ENCODE peak calls at places on chromosomes 4 and X, in four cellular contexts. X is H1, R is GM12878, C is HepG2. B is an unnamed sample.

GRCh38 chr4:38034986-38035882 is 75.0 kb downstream of the PTTG2 start:
- DNase-seq in X (no peak), R (no peak), C (peak), B (peak)

GRCh38 chrX:16075087-16075486 is 48.3 kb upstream of the GRPR start:
- DNase-seq in X (no peak), R (no peak), C (no peak), B (no peak)

GRCh38 chr4:12439633-12440305 is 1011.1 kb upstream of the HS3ST1 start:
- DNase-seq in X (no peak), R (no peak), C (no peak), B (no peak)

GRCh38 chrX:85001344-85001743 is 2.3 kb upstream of the APOOL start:
- DNase-seq in X (no peak), R (no peak), C (no peak), B (no peak)

GRCh38 chr4:64890131-64890710 is 481.0 kb upstream of the TECRL start:
- DNase-seq in X (no peak), R (no peak), C (no peak), B (no peak)

GRCh38 chr4:126465341-126465740 is 1150.6 kb downstream of the FAT4 start:
- DNase-seq in X (no peak), R (no peak), C (no peak), B (no peak)

GRCh38 chrX:129531132-129531531 is 7.8 kb upstream of the SMARCA1 start:
- DNase-seq in X (no peak), R (no peak), C (no peak), B (no peak)

GRCh38 chr4:180641495-180641894 is 1601.7 kb upstream of the TENM3 start:
- DNase-seq in X (no peak), R (no peak), C (no peak), B (no peak)

GRCh38 chr4:157521916-157522315 is 301.4 kb downstream of the GRIA2 start:
- DNase-seq in X (no peak), R (no peak), C (no peak), B (no peak)

GRCh38 chr4:176794651-176795050 is 1.9 kb upstream of the VEGFC start:
- DNase-seq in X (no peak), R (no peak), C (no peak), B (no peak)

GRCh38 chr4:159413252-159413941 is 310.5 kb downstream of the RAPGEF2 start:
- DNase-seq in X (no peak), R (no peak), C (no peak), B (no peak)

GRCh38 chr4:164012396-164013027 is 518.0 kb downstream of the TMA16 start:
- DNase-seq in X (peak), R (no peak), C (peak), B (peak)

GRCh38 chr4:10013722-10014121 is 7.6 kb downstream of the SLC2A9 start:
- DNase-seq in X (peak), R (no peak), C (no peak), B (peak)

GRCh38 chr4:73528171-73528570 is 46.6 kb downstream of the AFM start:
- DNase-seq in X (no peak), R (no peak), C (no peak), B (no peak)

GRCh38 chr4:168797176-168797575 is 212.9 kb downstream of the CBR4 start:
- DNase-seq in X (no peak), R (no peak), C (peak), B (no peak)

GRCh38 chr4:178255172-178255571 is 812.9 kb upstream of the AGA start:
- DNase-seq in X (no peak), R (no peak), C (no peak), B (no peak)

GRCh38 chr4:72312032-72312650 is 256.9 kb downstream of the ADAMTS3 start:
- DNase-seq in X (no peak), R (no peak), C (peak), B (peak)

GRCh38 chrX:38847206-38847902 is 46.1 kb downstream of the MID1IP1 start:
- DNase-seq in X (no peak), R (no peak), C (no peak), B (no peak)

GRCh38 chr4:110666030-110666429 is 43.2 kb upstream of the PITX2 start:
- DNase-seq in X (no peak), R (no peak), C (no peak), B (no peak)

GRCh38 chr4:141020801-141021261 is 112.4 kb downstream of the RNF150 start:
- DNase-seq in X (no peak), R (no peak), C (no peak), B (no peak)

GRCh38 chrX:10579018-10579752 is 41.2 kb downstream of the MID1 start:
- DNase-seq in X (no peak), R (no peak), C (peak), B (no peak)

GRCh38 chr4:32689520-32689919 is 1969.4 kb downstream of the PCDH7 start:
- DNase-seq in X (no peak), R (no peak), C (no peak), B (no peak)

GRCh38 chr4:16118090-16118489 is 34.3 kb upstream of the PROM1 start:
- DNase-seq in X (no peak), R (no peak), C (no peak), B (no peak)

GRCh38 chrX:102339312-102340298 is 92.6 kb downstream of the NXF2 start:
- DNase-seq in X (no peak), R (no peak), C (no peak), B (no peak)

GRCh38 chr4:8731364-8731763 is 138.8 kb downstream of the CPZ start:
- DNase-seq in X (no peak), R (no peak), C (no peak), B (no peak)

GRCh38 chrX:78329486-78329885 is 2.1 kb upstream of the CYSLTR1 start:
- DNase-seq in X (no peak), R (no peak), C (no peak), B (no peak)

GRCh38 chr4:42673084-42673429 is 16.2 kb upstream of the ATP8A1 start:
- DNase-seq in X (no peak), R (no peak), C (no peak), B (no peak)
- TF ChIP-seq ZNF274 in X (no peak), R (no peak), C (no peak), B (no peak)

GRCh38 chr4:89000844-89001360 is 56.1 kb downstream of the FAM13A start:
- DNase-seq in X (no peak), R (no peak), C (peak), B (no peak)
- TF ChIP-seq SUZ12 in X (no peak), R (no peak), C (no peak), B (no peak)

DNA sequence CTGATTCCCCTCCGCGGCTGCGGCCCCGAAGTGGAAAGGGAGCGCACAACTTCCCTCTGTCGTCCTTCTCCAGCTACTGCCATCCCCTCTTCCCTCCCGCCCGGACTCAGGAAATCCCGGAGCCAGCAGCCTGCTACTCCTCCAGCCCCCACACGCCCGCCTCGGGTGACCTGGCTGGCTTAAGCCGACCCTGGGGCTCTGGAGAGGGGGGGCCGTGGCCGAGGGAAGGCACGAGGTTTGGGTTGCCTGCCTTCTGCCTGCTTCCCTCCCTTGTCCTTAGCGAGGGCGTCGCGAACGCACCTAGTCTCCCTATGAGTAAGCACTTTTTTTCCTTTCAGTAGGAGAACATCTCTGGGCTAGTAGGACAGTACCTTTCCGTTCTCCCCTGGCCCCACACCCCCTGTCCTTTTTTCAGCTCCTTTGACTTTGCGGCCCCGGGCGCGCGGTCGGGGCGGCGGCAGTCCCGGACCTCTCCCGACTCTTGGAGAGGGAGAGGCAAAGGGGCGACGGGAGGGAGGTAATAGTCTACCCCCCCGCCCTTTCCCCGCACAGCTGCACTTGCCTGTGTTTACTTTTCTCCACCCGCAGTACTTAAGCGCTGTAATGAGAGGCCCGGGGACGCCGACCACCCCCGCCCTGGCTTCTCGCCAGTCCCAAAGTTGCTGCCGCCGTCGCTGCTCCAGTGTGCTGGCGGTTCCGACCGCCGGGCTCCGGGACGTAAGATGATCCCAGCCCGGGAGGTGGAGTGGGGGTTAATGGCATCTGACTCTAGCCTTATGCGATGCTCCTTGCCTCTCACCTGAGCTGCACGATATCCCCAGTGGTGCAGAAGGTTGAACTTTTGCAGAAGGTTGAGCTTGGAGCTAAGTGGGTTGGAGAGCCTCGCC is 874 bp downstream of the PLS3 start:
- DNase-seq in X (peak), R (no peak), C (peak), B (no peak)
- H3K4me3 ChIP-seq in X (peak), R (peak), C (peak), B (peak)

GRCh38 chr4:40576651-40577480 is 52.8 kb downstream of the RBM47 start:
- DNase-seq in X (no peak), R (peak), C (peak), B (no peak)

GRCh38 chr4:40577588-40578253 is 51.9 kb downstream of the RBM47 start:
- DNase-seq in X (no peak), R (no peak), C (no peak), B (no peak)

GRCh38 chr4:40572692-40573287 is 56.9 kb downstream of the RBM47 start:
- DNase-seq in X (no peak), R (no peak), C (no peak), B (no peak)

GRCh38 chr4:40573593-40574311 is 55.9 kb downstream of the RBM47 start:
- DNase-seq in X (no peak), R (peak), C (no peak), B (no peak)

GRCh38 chr4:40575846-40576245 is 53.8 kb downstream of the RBM47 start:
- DNase-seq in X (no peak), R (no peak), C (no peak), B (no peak)
- TF ChIP-seq ZNF274 in X (no peak), R (no peak), C (no peak), B (no peak)

DNA sequence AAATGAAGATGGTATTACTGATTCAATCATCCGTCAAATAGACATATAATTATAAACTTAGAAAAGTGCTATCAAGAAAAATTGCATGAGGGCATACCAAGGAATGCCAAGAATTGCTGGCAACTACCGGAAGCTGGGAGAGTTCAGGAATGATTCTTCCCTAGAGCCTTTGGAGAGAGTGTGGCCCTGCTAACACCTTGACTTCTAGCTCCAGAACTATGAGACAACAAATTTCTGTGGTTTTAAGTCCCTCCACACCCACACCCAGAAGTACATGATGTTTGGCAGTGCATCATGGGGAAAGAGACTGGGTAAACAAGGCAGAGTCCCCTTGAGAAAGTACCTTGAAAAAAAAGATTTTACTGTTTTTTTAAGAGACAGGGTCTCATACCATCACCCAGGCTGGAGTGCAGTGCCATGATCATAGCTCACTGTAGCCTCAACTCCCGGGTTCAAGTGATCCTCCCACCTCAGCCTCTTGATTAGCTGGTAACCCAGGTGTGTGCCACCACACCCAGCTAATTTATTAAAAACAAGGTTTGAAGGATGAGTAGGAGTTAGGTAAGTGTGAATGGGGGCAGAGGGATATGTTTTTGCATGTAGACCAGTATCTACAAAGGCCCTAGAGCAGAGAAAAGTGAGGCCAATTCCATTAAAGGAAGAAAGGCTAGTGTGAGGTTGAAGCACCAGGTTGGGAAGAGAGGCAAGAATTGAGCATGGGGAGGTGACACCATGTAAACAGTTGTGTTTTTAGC is 53.1 kb downstream of the GSX2 start:
- DNase-seq in X (no peak), R (no peak), C (no peak), B (no peak)
- TF ChIP-seq SUZ12 in X (no peak), R (no peak), C (no peak), B (no peak)

DNA sequence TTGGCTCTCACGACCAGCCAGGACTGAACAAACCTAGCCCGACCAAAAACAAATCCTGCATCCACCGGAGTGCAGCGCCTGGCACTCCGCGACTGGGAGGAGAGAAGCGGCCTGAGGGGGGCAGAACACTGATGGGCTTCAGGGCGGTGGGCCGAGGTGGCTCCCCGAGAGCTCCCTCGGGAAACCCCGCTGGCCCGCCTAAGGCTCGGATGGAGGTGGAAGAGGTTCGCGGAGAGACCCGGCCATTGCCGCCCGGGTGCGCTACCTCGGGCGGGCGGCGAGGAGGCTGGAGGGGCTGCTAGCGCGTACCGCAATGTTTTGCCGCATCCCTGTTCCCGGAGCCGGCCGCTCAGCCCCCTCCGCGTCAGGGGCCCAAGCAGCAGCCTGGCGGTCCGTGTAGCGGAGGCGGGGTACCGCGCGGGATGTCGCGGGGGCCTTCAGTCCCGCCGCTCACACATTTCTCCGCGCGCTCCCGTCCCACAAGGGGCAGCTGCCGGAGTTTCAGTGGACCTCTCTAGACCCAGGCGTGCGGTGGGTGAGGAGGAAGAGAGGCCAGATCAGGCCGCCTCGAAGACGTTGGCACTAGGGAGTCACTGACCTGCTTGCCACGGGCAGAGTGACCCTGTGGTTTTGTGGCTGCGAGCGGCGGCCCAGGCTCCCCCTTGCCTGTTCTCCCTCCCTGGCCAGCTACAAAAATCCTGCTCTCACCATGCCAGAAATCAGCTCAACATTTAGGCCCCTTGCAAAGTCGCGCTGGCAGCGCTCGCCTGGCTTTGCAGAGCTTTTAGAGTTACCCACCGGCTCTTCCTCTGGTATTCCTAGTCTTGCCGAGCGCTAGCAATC is 2.1 kb downstream of the SLITRK4 start:
- DNase-seq in X (peak), R (no peak), C (no peak), B (no peak)
- H3K4me3 ChIP-seq in X (peak), R (no peak), C (no peak), B (peak)

GRCh38 chr4:172188248-172188976 is 375.2 kb downstream of the GALNTL6 start:
- DNase-seq in X (no peak), R (no peak), C (peak), B (no peak)
- TF ChIP-seq ZNF274 in X (no peak), R (no peak), C (no peak), B (no peak)

GRCh38 chr4:41912546-41912945 is 22.7 kb upstream of the TMEM33 start:
- DNase-seq in X (no peak), R (no peak), C (no peak), B (no peak)

DNA sequence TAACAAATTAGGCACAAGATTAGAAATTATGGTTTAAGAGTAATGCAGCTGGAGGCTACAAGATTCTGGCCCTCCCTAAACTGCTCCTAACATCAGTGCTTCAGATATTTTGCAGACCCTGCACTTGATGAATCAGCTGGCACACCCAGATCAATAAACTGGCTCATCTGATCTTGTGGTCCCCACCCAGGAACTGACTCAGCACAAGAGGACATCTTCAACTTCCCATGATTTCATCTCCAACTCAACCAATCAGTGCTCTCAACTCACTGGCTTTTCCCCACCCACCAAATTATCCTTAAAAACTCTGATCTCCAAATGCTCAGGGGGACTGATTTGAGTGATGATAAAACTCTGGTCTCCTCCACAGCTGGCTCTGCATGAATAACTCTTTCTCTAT is 21.7 kb upstream of the TMEM33 start:
- DNase-seq in X (no peak), R (no peak), C (no peak), B (no peak)
- TF ChIP-seq SUZ12 in X (no peak), R (no peak), C (no peak), B (no peak)